ENCODE peak calls at places on chromosomes 6 and 20, in four cellular contexts. M is H1, W is transverse colon, J is prostate gland. A is an unnamed sample.

GRCh38 chr20:50348118-50348517 is 157.5 kb downstream of the CEBPB start:
- DNase-seq in J (peak; percentile 27), M (no peak), W (no peak), A (no peak)

GRCh38 chr6:162119349-162119748 is 608.2 kb downstream of the PRKN start:
- DNase-seq in M (no peak), W (peak; percentile 10), J (no peak), A (no peak)

GRCh38 chr6:68497927-68498326 is 137.2 kb upstream of the ADGRB3 start:
- DNase-seq in J (no peak), W (no peak), M (no peak), A (no peak)

GRCh38 chr20:9054176-9054575 is 14.7 kb upstream of the PLCB4 start:
- DNase-seq in W (no peak), J (no peak), M (no peak), A (no peak)

GRCh38 chr20:38450412-38450975 is 15.4 kb upstream of the SNHG17 start:
- DNase-seq in W (no peak), J (no peak), M (no peak), A (no peak)

GRCh38 chr6:45297302-45297701 is 30.8 kb upstream of the RUNX2 start:
- DNase-seq in M (no peak), J (no peak), W (no peak), A (no peak)

GRCh38 chr6:170146640-170147039 is 144.2 kb downstream of the DLL1 start:
- DNase-seq in M (no peak), J (no peak), W (no peak), A (no peak)

GRCh38 chr6:123925360-123925759 is 121.7 kb downstream of the NKAIN2 start:
- DNase-seq in W (no peak), J (no peak), M (no peak), A (no peak)

GRCh38 chr20:40980106-40980827 is 48.4 kb upstream of the TOP1 start:
- DNase-seq in W (no peak), J (no peak), M (no peak), A (no peak)

GRCh38 chr6:168053957-168054471 is 25.0 kb downstream of the FRMD1 start:
- DNase-seq in J (no peak), M (no peak), W (no peak), A (no peak)

GRCh38 chr6:12324741-12325140 is 34.6 kb downstream of the EDN1 start:
- DNase-seq in M (peak; percentile 79), J (no peak), W (no peak), A (no peak)

DNA sequence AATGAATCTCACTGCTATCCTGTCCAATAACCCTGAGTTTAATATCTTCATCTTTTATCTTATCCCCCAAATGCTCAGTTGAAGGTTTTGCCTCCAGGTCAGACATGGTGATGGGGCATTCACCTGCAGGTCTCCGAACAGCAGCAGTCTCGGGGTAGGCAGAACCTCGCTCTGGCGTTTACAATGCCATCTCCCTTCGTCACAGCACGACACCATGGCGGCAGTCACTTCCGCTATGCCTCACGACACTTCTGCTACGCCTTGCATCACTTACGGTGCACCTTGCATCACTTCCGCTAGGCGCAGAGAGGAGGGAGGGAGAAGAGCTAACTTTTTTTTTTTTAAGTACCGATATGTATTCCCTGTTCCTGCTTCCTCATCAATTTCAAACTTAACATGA is 194.9 kb downstream of the BCAS1 start:
- DNase-seq in J (no peak), M (no peak), W (no peak), A (no peak)
- TF ChIP-seq POLR2AphosphoS5 in J (no peak), M (no peak), W (no peak), A (no peak)

GRCh38 chr6:35687658-35688604 is 784 bp downstream of the FKBP5 start:
- DNase-seq in M (no peak), J (peak; percentile 53), W (peak; percentile 74), A (peak; percentile 33)
- TF ChIP-seq POLR2A in M (no peak), J (no peak), W (peak; percentile 77), A (no peak)

GRCh38 chr6:23175391-23175790 is 606.0 kb downstream of the HDGFL1 start:
- DNase-seq in M (no peak), J (no peak), W (no peak), A (no peak)
- TF ChIP-seq POLR2AphosphoS5 in M (no peak), J (no peak), W (no peak), A (no peak)

GRCh38 chr6:87322304-87323212 is at the start of gene SMIM8:
- DNase-seq in M (peak; percentile 57), W (peak; percentile 87), J (peak; percentile 78), A (peak; percentile 86)
- TF ChIP-seq POLR2A in M (peak; percentile 97), W (peak; percentile 51), J (peak; percentile 40), A (peak; percentile 79)

DNA sequence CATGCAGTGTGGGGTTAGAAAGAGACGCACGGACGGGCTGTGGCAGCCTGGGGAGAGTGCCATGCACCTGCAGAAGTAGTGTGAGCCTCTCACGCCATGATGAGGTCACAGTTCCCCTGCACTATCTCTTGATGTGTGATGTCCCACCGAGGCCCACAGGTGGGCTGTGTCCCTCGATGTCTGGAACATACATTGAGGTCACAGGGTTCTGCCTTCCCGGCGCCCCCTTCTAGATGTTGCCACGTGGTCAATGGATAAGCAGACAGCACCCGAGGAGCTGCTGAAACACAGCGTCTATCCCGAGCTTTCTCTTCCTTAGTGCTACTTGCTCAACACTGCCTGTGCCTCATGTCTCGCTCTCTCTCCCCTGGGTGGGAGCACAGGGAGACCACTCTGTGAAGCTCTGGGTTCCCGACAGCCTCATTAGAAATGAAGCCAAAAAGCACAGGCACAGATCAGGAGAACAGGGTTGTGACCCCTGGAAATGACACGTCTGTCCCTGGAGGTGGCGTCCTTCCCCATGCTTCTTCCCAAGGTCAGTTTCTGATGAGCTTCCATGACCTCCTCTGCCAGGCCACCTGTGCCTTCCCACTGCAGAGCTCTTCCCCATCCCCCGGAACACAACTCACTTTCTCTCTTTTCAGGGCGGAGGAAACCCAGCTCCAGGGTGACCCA is 85.6 kb upstream of the RPS6KA2 start:
- DNase-seq in J (no peak), M (no peak), W (no peak), A (no peak)
- TF ChIP-seq POLR2AphosphoS5 in J (no peak), M (no peak), W (no peak), A (no peak)

GRCh38 chr20:23146857-23147256 is 60.7 kb upstream of the CD93 start:
- DNase-seq in J (no peak), W (no peak), M (no peak), A (no peak)

GRCh38 chr20:23148721-23149570 is 62.8 kb upstream of the CD93 start:
- DNase-seq in J (no peak), W (peak; percentile 2), M (no peak), A (no peak)

GRCh38 chr20:23147647-23147963 is 61.5 kb upstream of the CD93 start:
- DNase-seq in W (no peak), M (no peak), J (no peak), A (no peak)

GRCh38 chr20:23149623-23150279 is 63.6 kb upstream of the CD93 start:
- DNase-seq in W (no peak), J (no peak), M (no peak), A (no peak)

DNA sequence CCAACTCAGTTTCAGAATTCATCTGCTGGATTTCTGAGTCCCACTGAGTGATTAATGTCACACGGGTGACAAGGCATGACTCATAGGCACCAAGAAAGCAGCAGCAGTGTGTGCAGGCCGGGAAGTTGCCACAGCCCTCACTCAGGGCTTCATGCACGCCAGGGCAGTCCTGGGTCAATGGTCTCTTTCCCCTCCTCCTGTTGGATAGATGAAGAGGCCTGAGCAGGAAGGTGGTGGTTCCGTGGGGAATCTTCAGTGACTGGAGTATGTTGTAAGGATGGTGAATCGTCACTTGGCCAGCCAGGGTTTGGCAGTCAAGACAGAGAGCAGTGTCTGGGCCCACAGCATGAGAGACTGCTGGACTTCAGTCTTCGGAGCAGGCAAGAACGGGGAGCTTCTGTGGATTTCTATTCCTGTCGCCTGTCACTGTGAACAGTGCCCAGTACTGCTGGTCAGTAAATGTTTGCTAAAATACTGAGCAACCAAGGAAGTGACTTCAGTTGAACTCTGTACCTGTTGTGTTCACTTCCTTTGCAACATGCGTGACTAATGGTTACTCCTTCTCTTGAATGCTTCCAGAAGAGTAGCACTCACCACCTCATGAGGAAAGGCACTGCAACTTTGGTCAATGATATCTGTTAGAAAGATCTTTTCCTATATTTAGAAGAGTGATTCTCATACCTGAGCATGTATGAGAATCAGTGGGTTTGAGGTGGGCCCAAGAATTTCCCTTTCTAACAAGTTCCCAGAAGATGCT is 62.0 kb upstream of the CD93 start:
- DNase-seq in W (no peak), M (no peak), J (no peak), A (no peak)
- TF ChIP-seq POLR2A in W (peak; percentile 9), M (no peak), J (no peak), A (peak; percentile 70)

DNA sequence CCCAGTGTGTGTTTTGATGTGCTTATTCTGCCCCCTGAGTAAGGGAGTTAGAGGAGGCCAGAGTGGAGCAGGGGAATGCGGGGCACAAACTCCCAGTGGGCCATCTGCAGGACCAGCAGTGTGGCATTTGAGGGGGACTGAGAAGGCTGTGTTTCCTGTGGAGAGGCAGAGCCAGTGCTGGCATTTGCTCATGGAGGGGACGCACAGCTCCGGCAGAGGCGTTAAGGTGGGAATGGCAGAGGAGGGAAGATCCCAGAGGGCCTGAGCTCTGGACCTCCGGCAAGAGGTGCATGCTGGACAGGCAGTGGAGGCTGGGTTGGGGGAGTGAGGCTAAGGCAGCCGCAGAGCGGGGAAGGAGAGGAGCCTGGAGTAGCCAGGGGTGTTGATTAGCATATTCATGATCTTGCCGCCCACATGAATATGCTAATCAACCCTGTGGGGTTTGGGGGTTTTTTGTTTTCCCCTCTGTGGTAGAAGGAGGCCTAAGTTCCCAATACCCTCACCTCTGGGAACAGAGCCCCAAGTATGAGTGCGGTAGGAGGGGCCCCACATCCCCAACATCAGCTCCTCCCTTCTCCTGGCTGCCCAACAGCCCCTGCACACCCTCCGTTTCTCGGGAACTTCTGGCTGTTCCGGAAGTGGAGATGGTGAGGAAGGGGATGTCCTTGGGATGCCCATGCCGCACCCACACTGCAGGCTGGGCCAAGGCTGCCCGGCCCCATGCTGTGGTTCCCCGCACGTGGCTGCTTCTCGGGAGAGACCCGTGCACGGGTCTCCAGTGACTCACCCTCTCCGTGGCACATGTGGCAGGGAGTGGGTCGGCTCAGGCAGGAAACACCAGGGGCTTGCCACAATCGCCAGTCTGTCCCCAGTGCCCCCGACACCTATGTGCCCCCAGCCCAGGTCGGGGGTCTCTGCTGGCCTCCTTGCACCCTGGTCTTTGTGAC is 33.8 kb downstream of the DLGAP4 start:
- DNase-seq in W (no peak), J (no peak), M (no peak), A (no peak)
- TF ChIP-seq POLR2AphosphoS5 in W (no peak), J (no peak), M (no peak), A (no peak)

GRCh38 chr6:27146706-27147507 is 100.6 kb upstream of the PRSS16 start:
- DNase-seq in J (peak; percentile 93), M (peak; percentile 89), W (peak; percentile 88), A (peak; percentile 63)
- TF ChIP-seq POLR2A in J (peak; percentile 96), M (peak; percentile 98), W (peak; percentile 100), A (peak; percentile 92)

DNA sequence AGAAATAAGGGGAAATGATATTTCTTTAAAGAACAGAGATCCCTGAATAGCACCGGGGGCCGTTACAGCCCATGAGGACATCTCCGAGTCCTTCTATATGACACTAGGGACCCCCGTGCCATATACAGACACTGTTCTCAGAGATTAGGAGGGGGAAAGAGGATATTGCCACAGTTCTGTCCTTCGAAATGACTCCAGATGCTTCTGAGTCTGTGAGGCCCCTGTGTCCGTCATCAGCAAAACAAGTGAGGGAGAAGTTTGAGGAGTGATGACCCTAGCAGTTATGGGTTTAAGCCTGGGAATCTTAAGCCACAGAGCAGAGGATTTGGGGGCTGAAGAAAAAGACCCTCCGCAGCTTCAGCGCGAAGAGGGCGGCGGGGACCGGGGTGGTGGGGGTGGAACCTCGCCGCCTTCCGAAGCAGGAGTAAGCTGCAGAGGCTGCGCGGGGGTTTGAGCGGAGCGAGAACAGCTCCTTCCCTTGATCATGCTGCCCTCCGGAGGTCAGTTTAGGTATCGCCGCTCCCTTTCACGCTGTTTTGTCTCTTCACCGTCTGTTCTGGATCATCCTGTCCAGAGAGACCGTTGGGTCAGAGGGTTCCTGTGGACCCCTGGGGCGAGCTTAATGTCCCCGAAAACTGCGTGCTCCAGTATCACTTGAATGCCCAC is 23.6 kb downstream of the VPS52 start:
- DNase-seq in M (peak; percentile 75), W (peak; percentile 94), J (peak; percentile 88), A (peak; percentile 66)
- TF ChIP-seq POLR2AphosphoS5 in M (no peak), W (no peak), J (peak; percentile 71), A (no peak)

A was measured in GM12892.